ENCODE peak calls at places on chromosome 19, in four cellular contexts. Y is SW 1271; O is renal cortical epithelial cell; T is stimulated activated CD4-positive, alpha-beta T cell treated with anti-CD3 and anti-CD28 coated beads, TNF-alpha, amount 100 ng/mL, for 48 hours. U is an unnamed sample.

GRCh38 chr19:39949026-39949747 is 14.8 kb upstream of the FCGBP start:
- DNase-seq in T (no peak), Y (no peak), O (no peak), U (no peak)

GRCh38 chr19:1411255-1412191 is 4.1 kb downstream of the DAZAP1 start:
- DNase-seq in Y (no peak), T (no peak), O (no peak), U (no peak)

GRCh38 chr19:15587663-15588062 is 27.4 kb upstream of the CYP4F8 start:
- DNase-seq in T (no peak), O (no peak), Y (no peak), U (no peak)

GRCh38 chr19:51704601-51705000 is 11.5 kb downstream of the SPACA6 start:
- DNase-seq in Y (no peak), O (no peak), T (no peak), U (no peak)

GRCh38 chr19:45404557-45405434 is at the start of gene PPP1R13L:
- DNase-seq in T (peak; percentile 52), O (peak; percentile 85), Y (peak; percentile 82), U (no peak)

GRCh38 chr19:1155352-1156304 is 18.4 kb downstream of the SBNO2 start:
- DNase-seq in Y (no peak), T (no peak), O (no peak), U (no peak)

GRCh38 chr19:5124111-5124855 is 155.4 kb downstream of the KDM4B start:
- DNase-seq in O (no peak), T (no peak), Y (no peak), U (no peak)

GRCh38 chr19:42279902-42280760 is 11.1 kb downstream of the CIC start:
- DNase-seq in O (peak; percentile 55), Y (peak; percentile 79), T (peak; percentile 82), U (peak; percentile 80)

GRCh38 chr19:14022469-14022868 is 5.5 kb upstream of the RLN3 start:
- DNase-seq in Y (no peak), O (no peak), T (no peak), U (no peak)

GRCh38 chr19:17765069-17765618 is 13.9 kb downstream of the FCHO1 start:
- DNase-seq in T (no peak), O (no peak), Y (peak; percentile 18), U (no peak)

GRCh38 chr19:2665103-2665502 is 37.4 kb downstream of the GNG7 start:
- DNase-seq in T (no peak), O (no peak), Y (no peak), U (no peak)

GRCh38 chr19:49570138-49570856 is 10.1 kb downstream of the NOSIP start:
- DNase-seq in O (peak; percentile 81), Y (peak; percentile 80), T (no peak), U (peak; percentile 57)

GRCh38 chr19:2428027-2428690 is 773 bp upstream of the TIMM13 start:
- DNase-seq in Y (no peak), O (no peak), T (no peak), U (no peak)

GRCh38 chr19:27674701-27675100 is 1538.2 kb downstream of the UQCRFS1 start:
- DNase-seq in O (no peak), T (no peak), Y (no peak), U (no peak)

GRCh38 chr19:5990289-5990797 is 12.4 kb upstream of the RANBP3 start:
- DNase-seq in T (no peak), O (no peak), Y (no peak), U (no peak)

GRCh38 chr19:46303702-46304397 is 7.0 kb downstream of the HIF3A start:
- DNase-seq in O (peak; percentile 34), T (no peak), Y (no peak), U (no peak)

GRCh38 chr19:7868326-7868670 is 5.9 kb downstream of the PRR36 start:
- DNase-seq in T (no peak), O (no peak), Y (no peak), U (no peak)

GRCh38 chr19:46753420-46754155 is 7.3 kb upstream of the STRN4 start:
- DNase-seq in Y (peak; percentile 19), T (peak; percentile 48), O (no peak), U (peak; percentile 69)

GRCh38 chr19:39542198-39542597 is 2.2 kb upstream of the EID2 start:
- DNase-seq in O (no peak), T (no peak), Y (no peak), U (no peak)

GRCh38 chr19:53123400-53123799 is 9.3 kb downstream of the ZNF415 start:
- DNase-seq in T (no peak), O (no peak), Y (no peak), U (no peak)

GRCh38 chr19:15107056-15108010 is at the start of gene SYDE1:
- DNase-seq in O (peak; percentile 24), T (peak; percentile 29), Y (peak; percentile 60), U (no peak)

GRCh38 chr19:5032101-5032967 is 63.4 kb downstream of the KDM4B start:
- DNase-seq in T (no peak), Y (no peak), O (no peak), U (no peak)

GRCh38 chr19:32767951-32768679 is 48.5 kb downstream of the TDRD12 start:
- DNase-seq in Y (no peak), O (peak; percentile 2), T (no peak), U (no peak)

GRCh38 chr19:4503224-4504170 is 14.8 kb downstream of the PLIN4 start:
- DNase-seq in Y (no peak), O (no peak), T (no peak), U (no peak)

GRCh38 chr19:46040952-46041500 is at the start of gene IGFL4:
- DNase-seq in T (no peak), Y (no peak), O (no peak), U (no peak)

GRCh38 chr19:17091758-17092333 is 16.3 kb downstream of the MYO9B start:
- DNase-seq in Y (no peak), O (no peak), T (no peak), U (no peak)

GRCh38 chr19:49570997-49571676 is 9.2 kb downstream of the NOSIP start:
- DNase-seq in O (no peak), T (no peak), Y (no peak), U (no peak)

GRCh38 chr19:35247526-35248309 is 1.1 kb upstream of the LSR start:
- DNase-seq in Y (peak; percentile 72), T (peak; percentile 30), O (peak; percentile 78), U (peak; percentile 45)

GRCh38 chr19:10292789-10293636 is 3.3 kb downstream of the ICAM5 start:
- DNase-seq in O (no peak), Y (no peak), T (no peak), U (no peak)

GRCh38 chr19:7386769-7387168 is 38.0 kb downstream of the ARHGEF18 start:
- DNase-seq in O (no peak), T (no peak), Y (no peak), U (no peak)

GRCh38 chr19:45408121-45408520 is 1.7 kb downstream of the POLR1G start:
- DNase-seq in T (no peak), Y (no peak), O (no peak), U (no peak)

GRCh38 chr19:719081-719512 is 10.4 kb downstream of the PALM start:
- DNase-seq in Y (no peak), T (no peak), O (no peak), U (no peak)

GRCh38 chr19:17841810-17842662 is 5.7 kb downstream of the JAK3 start:
- DNase-seq in T (peak; percentile 71), O (peak; percentile 73), Y (peak; percentile 33), U (peak; percentile 48)

GRCh38 chr19:49434907-49435577 is 6.3 kb downstream of the SLC17A7 start:
- DNase-seq in Y (no peak), T (no peak), O (no peak), U (no peak)

U was measured in T-helper 1 cell.